ENCODE peak calls at places on chromosomes 7 and 10, in ten cellular contexts. B is CD8-positive, alpha-beta T cell; Y is kidney epithelial cell; W is PC-3; J is occipital lobe; D is WERI-Rb-1; Q is NCI-H345; N is fibroblast of pulmonary artery; S is HEK293T; R is GM23248. X is an unnamed sample.

GRCh38 chr7:126937196-126937595 is 315.5 kb downstream of the GRM8 start:
- DNase-seq in B (no peak), Y (peak), W (peak), J (no peak), D (no peak), Q (no peak), N (no peak), S (no peak), R (no peak), X (no peak)

GRCh38 chr10:13352519-13352918 is 4.4 kb upstream of the SEPHS1 start:
- DNase-seq in B (no peak), Y (no peak), W (no peak), J (no peak), D (no peak), Q (no peak), N (no peak), S (no peak), R (no peak), X (no peak)

GRCh38 chr7:108287857-108288256 is 157.7 kb upstream of the LAMB4 start:
- DNase-seq in B (no peak), Y (no peak), W (no peak), J (no peak), D (no peak), Q (no peak), N (no peak), S (no peak), R (no peak), X (no peak)

GRCh38 chr10:43082087-43082486 is 5.2 kb downstream of the RET start:
- DNase-seq in B (no peak), Y (no peak), W (no peak), J (no peak), D (no peak), Q (peak), N (no peak), S (no peak), R (no peak), X (no peak)

GRCh38 chr10:24965051-24965450 is 12.6 kb upstream of the PRTFDC1 start:
- DNase-seq in B (no peak), Y (no peak), W (no peak), J (no peak), D (no peak), Q (no peak), N (no peak), S (no peak), R (no peak), X (no peak)

GRCh38 chr10:89867964-89868363 is 166.6 kb downstream of the KIF20B start:
- DNase-seq in B (no peak), Y (no peak), W (peak), J (no peak), D (no peak), Q (peak), N (peak), S (no peak), R (no peak), X (no peak)

GRCh38 chr10:132861884-132862461 is 76.0 kb upstream of the NKX6-2 start:
- DNase-seq in B (no peak), Y (no peak), W (no peak), J (no peak), D (no peak), Q (no peak), N (no peak), S (no peak), R (no peak), X (no peak)

GRCh38 chr10:69088801-69089501 is 1.0 kb downstream of the SRGN start:
- DNase-seq in B (peak), Y (no peak), W (peak), J (no peak), D (no peak), Q (no peak), N (peak), S (no peak), R (peak), X (no peak)

GRCh38 chr7:129866251-129866650 is 86.5 kb downstream of the UBE2H start:
- DNase-seq in B (no peak), Y (no peak), W (no peak), J (no peak), D (no peak), Q (no peak), N (no peak), S (no peak), R (no peak), X (no peak)

GRCh38 chr7:158123753-158124152 is 463.9 kb downstream of the PTPRN2 start:
- DNase-seq in B (no peak), Y (no peak), W (no peak), J (no peak), D (no peak), Q (no peak), N (no peak), S (no peak), R (no peak), X (no peak)

GRCh38 chr7:2231992-2232765 is 566 bp downstream of the MAD1L1 start:
- DNase-seq in B (no peak), Y (no peak), W (no peak), J (no peak), D (peak), Q (no peak), N (no peak), S (peak), R (peak), X (peak)

GRCh38 chr7:130971297-130971696 is 237.3 kb upstream of the KLF14 start:
- DNase-seq in B (no peak), Y (no peak), W (no peak), J (no peak), D (no peak), Q (no peak), N (no peak), S (no peak), R (no peak), X (no peak)

GRCh38 chr7:30206942-30207341 is 72.2 kb downstream of the MTURN start:
- DNase-seq in B (no peak), Y (peak), W (no peak), J (no peak), D (no peak), Q (no peak), N (no peak), S (no peak), R (no peak), X (no peak)

GRCh38 chr7:30648744-30649540 is 33.3 kb downstream of the CRHR2 start:
- DNase-seq in B (no peak), Y (no peak), W (no peak), J (no peak), D (no peak), Q (no peak), N (no peak), S (no peak), R (no peak), X (no peak)

GRCh38 chr10:93069245-93069561 is 4.5 kb upstream of the CYP26A1 start:
- DNase-seq in B (no peak), Y (no peak), W (no peak), J (no peak), D (no peak), Q (no peak), N (no peak), S (no peak), R (no peak), X (no peak)

GRCh38 chr10:2117641-2118040 is 380.3 kb upstream of the ADARB2 start:
- DNase-seq in B (no peak), Y (no peak), W (no peak), J (no peak), D (no peak), Q (no peak), N (no peak), S (no peak), R (no peak), X (no peak)